ENCODE peak calls at places on chromosomes 2 and 18, in four cellular contexts. G, I, H and U are unnamed samples.

GRCh38 chr2:144083211-144083610 is 436.7 kb downstream of the ZEB2 start:
- DNase-seq in G (no peak), I (peak; percentile 63), H (no peak), U (no peak)

GRCh38 chr2:231364961-231365810 is 30.3 kb upstream of the B3GNT7 start:
- DNase-seq in G (peak; percentile 63), I (peak; percentile 54), H (peak; percentile 90), U (no peak)

GRCh38 chr2:163852616-163853015 is 116.8 kb upstream of the FIGN start:
- DNase-seq in G (no peak), I (no peak), H (no peak), U (no peak)

GRCh38 chr18:52288403-52289004 is 51.5 kb upstream of the DCC start:
- DNase-seq in G (peak; percentile 13), I (no peak), H (no peak), U (peak; percentile 37)

GRCh38 chr2:48347712-48348111 is 182.2 kb upstream of the STON1 start:
- DNase-seq in G (no peak), I (no peak), H (no peak), U (no peak)

GRCh38 chr2:72166281-72166680 is 18.6 kb upstream of the CYP26B1 start:
- DNase-seq in G (no peak), I (no peak), H (no peak), U (no peak)

GRCh38 chr18:48946329-48946835 is 4.4 kb downstream of the SMAD7 start:
- DNase-seq in G (peak; percentile 17), I (no peak), H (no peak), U (no peak)

GRCh38 chr2:96164459-96165184 is 19.4 kb upstream of the DUSP2 start:
- DNase-seq in G (peak; percentile 48), I (no peak), H (no peak), U (peak; percentile 13)

GRCh38 chr2:2681611-2682295 is 350.7 kb upstream of the MYT1L start:
- DNase-seq in G (no peak), I (no peak), H (no peak), U (no peak)

GRCh38 chr2:208531361-208531760 is 124.8 kb downstream of the PTH2R start:
- DNase-seq in G (no peak), I (no peak), H (no peak), U (no peak)

GRCh38 chr2:37325625-37326071 is 1.0 kb upstream of the PRKD3 start:
- DNase-seq in G (no peak), I (no peak), H (no peak), U (no peak)

GRCh38 chr2:177429688-177430325 is 37.2 kb downstream of the AGPS start:
- DNase-seq in G (no peak), I (no peak), H (no peak), U (no peak)

GRCh38 chr2:196725882-196726281 is 73.6 kb downstream of the GTF3C3 start:
- DNase-seq in G (no peak), I (no peak), H (no peak), U (no peak)

GRCh38 chr2:206277503-206277902 is 3.0 kb downstream of the ZDBF2 start:
- DNase-seq in G (no peak), I (no peak), H (no peak), U (no peak)

GRCh38 chr2:100289020-100289419 is 33.3 kb downstream of the LONRF2 start:
- DNase-seq in G (no peak), I (no peak), H (no peak), U (no peak)

GRCh38 chr2:2701813-2702212 is 370.7 kb upstream of the MYT1L start:
- DNase-seq in G (no peak), I (no peak), H (no peak), U (no peak)

GRCh38 chr2:149098722-149099121 is 60.2 kb downstream of the LYPD6B start:
- DNase-seq in G (no peak), I (no peak), H (no peak), U (no peak)

GRCh38 chr2:130972410-130972809 is 120.8 kb downstream of the FAM168B start:
- DNase-seq in G (no peak), I (no peak), H (no peak), U (no peak)

GRCh38 chr2:126831234-126832005 is 67.3 kb upstream of the TEX51 start:
- DNase-seq in G (no peak), I (no peak), H (no peak), U (no peak)

GRCh38 chr2:43375746-43376522 is 149.5 kb upstream of the ZFP36L2 start:
- DNase-seq in G (no peak), I (no peak), H (no peak), U (no peak)

GRCh38 chr2:205967391-205968075 is 118.4 kb downstream of the INO80D start:
- DNase-seq in G (no peak), I (no peak), H (no peak), U (no peak)

GRCh38 chr2:30269771-30270145 is 38.4 kb downstream of the LBH start:
- DNase-seq in G (no peak), I (no peak), H (no peak), U (no peak)

GRCh38 chr2:241140445-241140840 is 8.8 kb downstream of the PASK start:
- DNase-seq in G (no peak), I (no peak), H (no peak), U (no peak)

GRCh38 chr2:226684563-226684959 is 115.1 kb downstream of the IRS1 start:
- DNase-seq in G (no peak), I (no peak), H (no peak), U (no peak)

GRCh38 chr18:8507361-8507760 is 101.9 kb upstream of the RAB12 start:
- DNase-seq in G (no peak), I (no peak), H (no peak), U (no peak)

GRCh38 chr2:224983719-224984388 is 58.4 kb downstream of the DOCK10 start:
- DNase-seq in G (no peak), I (no peak), H (no peak), U (no peak)

GRCh38 chr2:158211516-158211915 is 109.8 kb downstream of the UPP2 start:
- DNase-seq in G (no peak), I (no peak), H (no peak), U (no peak)

GRCh38 chr2:202014328-202015034 is 19.2 kb upstream of the FZD7 start:
- DNase-seq in G (no peak), I (no peak), H (no peak), U (no peak)

GRCh38 chr2:23312996-23313606 is 71.9 kb upstream of the KLHL29 start:
- DNase-seq in G (no peak), I (no peak), H (peak; percentile 44), U (no peak)

GRCh38 chr2:1871171-1871570 is 126.9 kb upstream of the PXDN start:
- DNase-seq in G (no peak), I (no peak), H (no peak), U (no peak)

GRCh38 chr2:241562269-241562891 is 3.8 kb downstream of the BOK start:
- DNase-seq in G (no peak), I (peak; percentile 58), H (no peak), U (no peak)

GRCh38 chr2:233832869-233833812 is 21.2 kb downstream of the HJURP start:
- DNase-seq in G (peak; percentile 18), I (peak; percentile 54), H (peak; percentile 93), U (no peak)

GRCh38 chr2:239061824-239062560 is 214.1 kb downstream of the TWIST2 start:
- DNase-seq in G (peak; percentile 19), I (no peak), H (no peak), U (no peak)

DNA sequence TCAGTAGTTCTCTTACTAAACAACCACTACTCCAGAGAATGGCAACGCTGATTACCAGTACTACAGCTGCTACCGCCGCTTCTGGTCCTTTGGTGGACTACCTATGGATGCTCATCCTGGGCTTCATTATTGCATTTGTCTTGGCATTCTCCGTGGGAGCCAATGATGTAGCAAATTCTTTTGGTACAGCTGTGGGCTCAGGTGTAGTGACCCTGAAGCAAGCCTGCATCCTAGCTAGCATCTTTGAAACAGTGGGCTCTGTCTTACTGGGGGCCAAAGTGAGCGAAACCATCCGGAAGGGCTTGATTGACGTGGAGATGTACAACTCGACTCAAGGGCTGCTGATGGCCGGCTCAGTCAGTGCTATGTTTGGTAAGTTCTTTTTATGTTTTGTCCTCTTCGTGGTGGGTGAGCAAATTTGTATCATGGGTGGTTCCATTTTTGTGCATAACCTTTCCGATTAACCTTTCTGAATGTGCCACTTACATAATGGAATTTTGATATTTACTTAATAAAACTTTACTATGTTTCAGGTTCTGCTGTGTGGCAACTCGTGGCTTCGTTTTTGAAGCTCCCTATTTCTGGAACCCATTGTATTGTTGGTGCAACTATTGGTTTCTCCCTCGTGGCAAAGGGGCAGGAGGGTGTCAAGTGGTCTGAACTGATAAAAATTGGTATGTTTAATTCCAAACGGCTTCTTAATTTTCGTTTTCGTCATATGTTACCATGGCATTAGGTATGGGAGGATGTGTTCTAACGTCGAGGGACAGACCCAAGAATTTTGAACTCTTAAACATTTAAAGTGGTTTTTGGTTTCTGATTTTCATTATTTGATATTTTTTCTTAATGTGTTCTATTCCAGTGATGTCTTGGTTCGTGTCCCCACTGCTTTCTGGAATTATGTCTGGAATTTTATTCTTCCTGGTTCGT is 1.3 kb downstream of the SLC20A1 start:
- DNase-seq in G (no peak), I (no peak), H (no peak), U (no peak)
- H3K27ac ChIP-seq in G (peak overlapping the region; percentile 100), I (peak overlapping the region; percentile 98), H (peak overlapping the region; percentile 98), U (no peak overlapping the region)

GRCh38 chr2:143026411-143027054 is 102.7 kb upstream of the ARHGAP15 start:
- DNase-seq in G (no peak), I (no peak), H (no peak), U (no peak)
- H3K4me3 ChIP-seq in G (no peak overlapping the region), I (no peak overlapping the region), H (no peak overlapping the region), U (no peak overlapping the region)

DNA sequence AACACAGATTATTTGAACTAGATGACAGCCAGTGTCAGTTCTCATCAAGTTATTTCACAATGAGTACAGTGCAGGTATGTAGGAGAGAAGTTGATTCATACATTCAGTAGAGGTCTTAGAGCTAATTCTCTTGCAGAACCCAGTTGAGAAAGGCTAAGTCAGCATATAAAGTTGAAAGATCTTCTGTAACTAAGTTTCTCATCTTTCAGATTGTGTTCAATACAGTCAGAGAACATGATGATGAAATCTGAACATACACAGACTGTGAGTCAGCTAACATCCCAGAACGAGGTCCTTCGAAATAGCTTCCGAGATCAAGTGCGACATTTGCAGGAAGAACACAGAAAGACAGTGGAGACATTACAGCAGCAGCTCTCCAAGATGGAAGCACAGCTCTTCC is 41.9 kb upstream of the LIMS1 start:
- DNase-seq in G (no peak), I (no peak), H (peak; percentile 66), U (no peak)
- H3K27ac ChIP-seq in G (no peak overlapping the region), I (peak overlapping the region; percentile 87), H (peak overlapping the region; percentile 77), U (no peak overlapping the region)

GRCh38 chr2:11248-11941 is 34.9 kb downstream of the FAM110C start:
- DNase-seq in G (peak; percentile 54), I (no peak), H (no peak), U (peak; percentile 75)
- H3K4me3 ChIP-seq in G (no peak overlapping the region), I (no peak overlapping the region), H (no peak overlapping the region), U (no peak overlapping the region)